ENCODE peak calls at places on chromosomes 11 and 22, in six cellular contexts. G is GM12878, I is K562, P is H1, W is HepG2, L is GM12891. H is an unnamed sample.

GRCh38 chr11:76013526-76013925 is 192.8 kb downstream of the WNT11 start:
- DNase-seq in G (no peak), I (no peak), P (no peak), W (no peak), L (no peak), H (no peak)

GRCh38 chr22:43263645-43264514 is 76.9 kb upstream of the TTLL12 start:
- DNase-seq in G (peak; percentile 85), I (peak; percentile 89), P (no peak), W (peak; percentile 64), L (peak; percentile 77), H (peak; percentile 74)

GRCh38 chr22:19448076-19448607 is 631 bp upstream of the C22orf39 start:
- DNase-seq in G (no peak), I (peak; percentile 72), P (no peak), W (peak; percentile 55), L (peak; percentile 53), H (peak; percentile 53)

GRCh38 chr22:38110008-38110862 is at the start of gene BAIAP2L2:
- DNase-seq in G (no peak), I (no peak), P (no peak), W (peak; percentile 79), L (no peak), H (no peak)

GRCh38 chr11:67280791-67281551 is 8.1 kb upstream of the ANKRD13D start:
- DNase-seq in G (no peak), I (no peak), P (no peak), W (no peak), L (no peak), H (no peak)

GRCh38 chr11:330307-330693 is 9.6 kb upstream of the IFITM3 start:
- DNase-seq in G (no peak), I (no peak), P (no peak), W (no peak), L (no peak), H (no peak)

GRCh38 chr11:33912405-33913361 is 20.8 kb upstream of the LMO2 start:
- DNase-seq in G (peak; percentile 82), I (peak; percentile 86), P (no peak), W (no peak), L (peak; percentile 36), H (peak; percentile 41)

GRCh38 chr11:122711831-122712378 is 56.4 kb downstream of the UBASH3B start:
- DNase-seq in G (no peak), I (peak; percentile 11), P (no peak), W (no peak), L (no peak), H (no peak)

GRCh38 chr11:36258730-36259360 is 30.4 kb downstream of the COMMD9 start:
- DNase-seq in G (no peak), I (peak; percentile 64), P (peak; percentile 36), W (peak; percentile 29), L (peak; percentile 22), H (no peak)

GRCh38 chr11:105244157-105244820 is 104.7 kb upstream of the CARD18 start:
- DNase-seq in G (no peak), I (no peak), P (no peak), W (no peak), L (no peak), H (no peak)

GRCh38 chr11:413120-414081 is 1.4 kb downstream of the SIGIRR start:
- DNase-seq in G (no peak), I (no peak), P (no peak), W (no peak), L (no peak), H (no peak)

GRCh38 chr11:45285289-45285828 is 782 bp downstream of the SYT13 start:
- DNase-seq in G (no peak), I (no peak), P (no peak), W (no peak), L (no peak), H (no peak)

GRCh38 chr11:5043385-5043784 is 2.9 kb upstream of the OR52J3 start:
- DNase-seq in G (no peak), I (no peak), P (no peak), W (no peak), L (no peak), H (no peak)

GRCh38 chr11:111878385-111878765 is 590 bp downstream of the FDXACB1 start:
- DNase-seq in G (no peak), I (no peak), P (no peak), W (no peak), L (no peak), H (no peak)

GRCh38 chr22:46293591-46294260 is 2.9 kb upstream of the GTSE1 start:
- DNase-seq in G (no peak), I (no peak), P (no peak), W (no peak), L (no peak), H (no peak)

GRCh38 chr11:62445314-62445740 is 26.5 kb downstream of the SCGB1A1 start:
- DNase-seq in G (no peak), I (no peak), P (no peak), W (no peak), L (no peak), H (no peak)

GRCh38 chr22:20989323-20990138 is 7.4 kb downstream of the LZTR1 start:
- DNase-seq in G (no peak), I (no peak), P (no peak), W (no peak), L (no peak), H (no peak)

GRCh38 chr11:19433791-19434190 is 193.0 kb upstream of the E2F8 start:
- DNase-seq in G (no peak), I (no peak), P (no peak), W (no peak), L (no peak), H (no peak)

GRCh38 chr22:22576244-22576988 is 17.4 kb upstream of the PRAME start:
- DNase-seq in G (no peak), I (peak; percentile 96), P (no peak), W (peak; percentile 32), L (peak; percentile 45), H (no peak)

GRCh38 chr11:80616070-80616800 is 1175.4 kb upstream of the TENM4 start:
- DNase-seq in G (no peak), I (no peak), P (no peak), W (no peak), L (no peak), H (no peak)

GRCh38 chr22:45469573-45470383 is 32.9 kb upstream of the FBLN1 start:
- DNase-seq in G (no peak), I (no peak), P (no peak), W (no peak), L (no peak), H (no peak)

GRCh38 chr22:29475550-29475949 is 4.5 kb upstream of the NEFH start:
- DNase-seq in G (peak; percentile 20), I (no peak), P (no peak), W (no peak), L (no peak), H (no peak)

GRCh38 chr11:124085583-124085982 is 29.7 kb upstream of the VWA5A start:
- DNase-seq in G (no peak), I (no peak), P (no peak), W (no peak), L (no peak), H (no peak)

GRCh38 chr11:69642913-69643632 is 2.1 kb downstream of the CCND1 start:
- DNase-seq in G (no peak), I (peak; percentile 88), P (no peak), W (peak; percentile 50), L (peak; percentile 92), H (peak; percentile 87)

GRCh38 chr11:17445240-17445795 is 31.3 kb downstream of the ABCC8 start:
- DNase-seq in G (no peak), I (no peak), P (no peak), W (no peak), L (no peak), H (no peak)

GRCh38 chr11:34650528-34650927 is 29.6 kb downstream of the EHF start:
- DNase-seq in G (peak; percentile 91), I (peak; percentile 65), P (no peak), W (no peak), L (peak; percentile 42), H (peak; percentile 41)

GRCh38 chr11:117511483-117511934 is 183.9 kb downstream of the CEP164 start:
- DNase-seq in G (no peak), I (no peak), P (no peak), W (no peak), L (no peak), H (no peak)
- TF ChIP-seq TAF1 in G (no peak), I (no peak), P (no peak), W (no peak), L (no peak), H (no peak)

DNA sequence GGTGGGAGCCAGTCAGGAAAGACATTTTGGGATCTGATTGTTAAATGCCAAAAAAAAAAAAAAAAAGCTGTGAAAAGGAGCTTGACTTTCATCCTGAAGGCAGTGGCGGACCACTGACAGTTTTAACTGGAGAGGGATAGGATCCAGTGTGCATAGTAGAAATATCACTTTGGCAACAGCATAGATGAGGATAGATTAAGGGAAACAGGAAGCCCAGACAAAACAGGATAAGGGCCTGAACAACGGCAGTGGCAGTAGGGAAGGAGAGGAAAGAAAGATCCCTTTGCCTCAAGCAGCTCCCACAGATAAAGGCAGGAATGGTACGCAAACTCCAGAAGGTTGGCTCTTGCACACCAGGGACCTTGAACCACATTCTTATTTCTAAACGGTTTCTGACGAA is 99.3 kb downstream of the GAB2 start:
- DNase-seq in G (no peak), I (no peak), P (no peak), W (no peak), L (no peak), H (no peak)
- TF ChIP-seq POLR2A in G (no peak), I (no peak), P (no peak), W (no peak), L (no peak), H (no peak)

DNA sequence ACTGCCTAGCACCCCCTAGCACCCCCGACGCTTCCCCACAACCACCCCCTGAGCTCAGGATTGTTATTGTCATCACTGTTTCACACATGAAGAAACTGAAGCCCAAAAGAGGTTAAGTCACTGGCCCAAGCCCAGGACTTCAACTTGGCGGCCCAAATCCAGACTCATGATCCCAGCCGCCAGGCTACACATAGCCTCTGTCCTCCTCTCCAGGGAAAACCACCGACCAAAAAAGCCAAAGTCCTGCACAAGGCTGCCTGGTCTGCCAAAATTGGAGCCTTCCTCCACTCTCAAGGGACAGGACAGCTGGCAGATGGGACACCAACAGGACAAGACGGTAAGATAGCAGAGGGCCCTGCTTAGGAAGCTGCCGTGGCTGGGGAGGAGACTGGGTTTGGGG is 10.8 kb downstream of the L3MBTL2 start:
- DNase-seq in G (no peak), I (no peak), P (no peak), W (no peak), L (no peak), H (no peak)
- TF ChIP-seq POLR2AphosphoS5 in G (no peak), I (no peak), P (no peak), W (no peak), L (no peak), H (no peak)

DNA sequence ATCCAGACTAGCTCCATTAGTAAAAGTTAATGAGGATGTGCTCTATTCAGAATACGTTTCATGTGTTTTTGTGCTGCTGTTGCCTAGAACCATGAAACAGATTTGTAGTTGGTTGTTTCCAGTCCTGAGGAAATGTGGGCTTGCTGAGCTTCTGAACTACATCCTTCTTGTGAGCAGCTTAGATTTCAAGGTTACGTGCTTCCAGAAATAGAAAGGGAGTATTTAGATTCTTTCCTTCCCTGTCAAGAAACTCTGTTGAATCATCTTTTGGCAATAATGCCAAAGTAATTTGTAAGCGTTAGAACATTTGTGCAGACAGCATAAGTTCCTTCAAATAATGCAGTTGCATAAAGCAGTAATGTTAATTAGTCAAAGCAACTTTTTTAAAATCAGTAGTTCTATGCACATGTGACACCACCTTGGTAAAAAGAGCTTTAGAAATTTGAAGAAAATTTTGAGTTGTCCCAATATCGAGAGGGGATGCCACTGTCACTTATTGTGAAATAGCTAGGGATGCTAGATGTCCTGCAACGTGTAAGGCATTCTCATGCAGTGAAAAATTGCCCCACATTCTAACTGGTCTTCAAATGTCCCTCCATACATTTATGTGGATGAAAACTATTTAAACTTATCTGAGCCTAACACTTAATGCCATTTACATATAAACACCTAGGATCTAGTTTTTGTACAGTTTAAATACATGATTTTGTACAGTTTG is 169.6 kb downstream of the ETS1 start:
- DNase-seq in G (no peak), I (no peak), P (no peak), W (no peak), L (no peak), H (no peak)
- TF ChIP-seq TAF1 in G (no peak), I (no peak), P (no peak), W (no peak), L (no peak), H (no peak)

H was measured in GM12892.